ENCODE peak calls at places on chromosomes 12 and 14, in nine cellular contexts. S is endothelial cell of umbilical vein; G is hypothalamus; R is upper lobe of right lung; M is stimulated activated CD4-positive, alpha-beta T cell treated with anti-CD3 and anti-CD28 coated beads, Interleukin-2, amount 100 ng/mL, for 4 hours; P is progenitor cell of endocrine pancreas; N is memory B cell; D is H54; I is T-helper 2 cell. J is an unnamed sample.
A peak's percentile ranks its signal among the peaks of the same experiment; 100 is the strongest.

GRCh38 chr12:132247718-132248438 is 81.5 kb downstream of the GALNT9 start:
- DNase-seq in S (no peak), G (no peak), R (no peak), M (no peak), P (no peak), N (no peak), D (no peak), I (no peak), J (no peak)

GRCh38 chr12:6943719-6944380 is at the start of the genes C12orf57 and RNU7-1:
- DNase-seq in S (peak; percentile 93), G (no peak), R (peak; percentile 87), M (no peak), P (peak; percentile 64), N (peak; percentile 63), D (peak; percentile 74), I (no peak), J (no peak)

GRCh38 chr14:95841680-95842079 is 35.0 kb upstream of the TUNAR start:
- DNase-seq in S (no peak), G (no peak), R (no peak), M (no peak), P (no peak), N (no peak), D (no peak), I (no peak), J (no peak)

GRCh38 chr12:52713960-52714886 is 10.9 kb upstream of the KRT77 start:
- DNase-seq in S (no peak), G (no peak), R (no peak), M (peak; percentile 4), P (peak; percentile 27), N (no peak), D (no peak), I (no peak), J (no peak)

GRCh38 chr12:131222271-131223139 is 268.8 kb downstream of the ADGRD1 start:
- DNase-seq in S (no peak), G (no peak), R (peak; percentile 59), M (no peak), P (no peak), N (no peak), D (no peak), I (no peak), J (no peak)

GRCh38 chr12:43362910-43363694 is 188.9 kb downstream of the ADAMTS20 start:
- DNase-seq in S (no peak), G (no peak), R (no peak), M (no peak), P (no peak), N (no peak), D (no peak), I (no peak), J (no peak)

GRCh38 chr14:104370256-104370870 is 209.2 kb upstream of the C14orf180 start:
- DNase-seq in S (peak; percentile 9), G (no peak), R (no peak), M (no peak), P (no peak), N (no peak), D (no peak), I (no peak), J (no peak)

GRCh38 chr14:90484291-90484690 is 87.5 kb downstream of the CALM1 start:
- DNase-seq in S (no peak), G (no peak), R (no peak), M (no peak), P (no peak), N (no peak), D (no peak), I (no peak), J (no peak)

GRCh38 chr12:26100966-26101744 is 23.7 kb downstream of the BHLHE41 start:
- DNase-seq in S (no peak), G (no peak), R (no peak), M (no peak), P (no peak), N (no peak), D (no peak), I (no peak), J (no peak)

GRCh38 chr14:63875311-63875710 is 22.5 kb downstream of the SYNE2 start:
- DNase-seq in S (peak; percentile 54), G (no peak), R (no peak), M (no peak), P (no peak), N (no peak), D (no peak), I (no peak), J (no peak)

GRCh38 chr12:132108211-132108832 is 35.8 kb downstream of the DDX51 start:
- DNase-seq in S (no peak), G (no peak), R (no peak), M (no peak), P (no peak), N (no peak), D (no peak), I (no peak), J (no peak)

GRCh38 chr14:90554341-90554740 is 157.5 kb downstream of the CALM1 start:
- DNase-seq in S (no peak), G (peak; percentile 74), R (peak; percentile 77), M (no peak), P (no peak), N (no peak), D (no peak), I (no peak), J (no peak)

GRCh38 chr12:12586879-12587675 is 24.4 kb upstream of the DUSP16 start:
- DNase-seq in S (no peak), G (no peak), R (no peak), M (no peak), P (no peak), N (no peak), D (no peak), I (no peak), J (no peak)

GRCh38 chr14:68249534-68250517 is 430.2 kb downstream of the RAD51B start:
- DNase-seq in S (peak; percentile 70), G (no peak), R (no peak), M (no peak), P (no peak), N (no peak), D (no peak), I (no peak), J (no peak)

GRCh38 chr14:78178071-78178470 is 7.9 kb downstream of the NRXN3 start:
- DNase-seq in S (no peak), G (no peak), R (no peak), M (no peak), P (no peak), N (no peak), D (no peak), I (no peak), J (no peak)

GRCh38 chr14:40240456-40240855 is 808.2 kb upstream of the FBXO33 start:
- DNase-seq in S (no peak), G (no peak), R (no peak), M (no peak), P (no peak), N (no peak), D (no peak), I (no peak), J (no peak)

GRCh38 chr12:132302466-132303358 is 26.7 kb downstream of the GALNT9 start:
- DNase-seq in S (no peak), G (no peak), R (no peak), M (no peak), P (no peak), N (no peak), D (no peak), I (no peak), J (no peak)

GRCh38 chr14:68598621-68599447 is 194.0 kb downstream of the ZFP36L1 start:
- DNase-seq in S (peak; percentile 97), G (peak; percentile 17), R (peak; percentile 77), M (no peak), P (no peak), N (no peak), D (peak; percentile 73), I (no peak), J (no peak)

GRCh38 chr12:53051058-53051880 is 1.4 kb downstream of the TNS2 start:
- DNase-seq in S (peak; percentile 80), G (peak; percentile 79), R (peak; percentile 82), M (no peak), P (no peak), N (no peak), D (no peak), I (no peak), J (peak; percentile 8)

GRCh38 chr14:62654641-62655040 is 390.6 kb downstream of the KCNH5 start:
- DNase-seq in S (no peak), G (no peak), R (no peak), M (no peak), P (no peak), N (no peak), D (no peak), I (no peak), J (no peak)

GRCh38 chr12:119036878-119037493 is 55.6 kb downstream of the SRRM4 start:
- DNase-seq in S (no peak), G (no peak), R (no peak), M (no peak), P (peak; percentile 36), N (no peak), D (peak; percentile 14), I (no peak), J (peak; percentile 17)

GRCh38 chr14:64680013-64680674 is 24.1 kb upstream of the PLEKHG3 start:
- DNase-seq in S (no peak), G (no peak), R (no peak), M (no peak), P (no peak), N (no peak), D (no peak), I (no peak), J (no peak)

GRCh38 chr12:93972411-93973208 is 175.8 kb upstream of the PLXNC1 start:
- DNase-seq in S (no peak), G (no peak), R (no peak), M (no peak), P (no peak), N (no peak), D (no peak), I (no peak), J (no peak)

GRCh38 chr14:81441626-81442134 is 41.6 kb upstream of the STON2 start:
- DNase-seq in S (no peak), G (no peak), R (no peak), M (no peak), P (no peak), N (no peak), D (no peak), I (no peak), J (no peak)

GRCh38 chr14:26794731-26795130 is 196.9 kb upstream of the NOVA1 start:
- DNase-seq in S (no peak), G (no peak), R (no peak), M (no peak), P (no peak), N (no peak), D (no peak), I (no peak), J (no peak)

GRCh38 chr12:7271904-7272303 is 32.0 kb upstream of the ACSM4 start:
- DNase-seq in S (no peak), G (no peak), R (no peak), M (no peak), P (no peak), N (no peak), D (no peak), I (no peak), J (no peak)

GRCh38 chr14:90677484-90678045 is 138.7 kb downstream of the TTC7B start:
- DNase-seq in S (peak; percentile 75), G (no peak), R (no peak), M (no peak), P (no peak), N (no peak), D (peak; percentile 33), I (no peak), J (no peak)

GRCh38 chr12:57744194-57744776 is 554 bp upstream of the TSPAN31 start:
- DNase-seq in S (no peak), G (no peak), R (peak; percentile 87), M (peak; percentile 51), P (no peak), N (peak; percentile 84), D (no peak), I (peak; percentile 30), J (no peak)

GRCh38 chr12:6038160-6038559 is 86.3 kb downstream of the VWF start:
- DNase-seq in S (peak; percentile 65), G (no peak), R (no peak), M (no peak), P (peak; percentile 61), N (no peak), D (peak; percentile 74), I (no peak), J (no peak)